ENCODE peak calls at places on chromosomes 13 and 19, in seven cellular contexts. I is HFF-Myc, R is glutamatergic neuron, U is choroid plexus epithelial cell, P is fibroblast of the aortic adventitia, H is GM13976, E is tibial nerve. J is an unnamed sample.

GRCh38 chr13:104315606-104316005 is 1249.4 kb upstream of the SLC10A2 start:
- DNase-seq in R (no peak), P (peak; percentile 73), I (no peak), U (peak; percentile 98), E (no peak), H (no peak), J (no peak)

GRCh38 chr19:51548213-51548651 is 16.8 kb upstream of the SIGLEC6 start:
- DNase-seq in U (no peak), E (no peak), H (no peak), R (no peak), I (no peak), P (no peak), J (no peak)

GRCh38 chr19:6267552-6268381 is 12.0 kb downstream of the MLLT1 start:
- DNase-seq in I (no peak), E (no peak), U (no peak), P (no peak), R (no peak), H (no peak), J (no peak)

GRCh38 chr13:40228981-40229380 is 437.5 kb downstream of the FOXO1 start:
- DNase-seq in E (no peak), R (no peak), H (no peak), U (no peak), I (no peak), P (no peak), J (no peak)

GRCh38 chr13:29849071-29849541 is 1.3 kb downstream of the UBL3 start:
- DNase-seq in U (peak; percentile 26), E (no peak), I (no peak), R (no peak), P (peak; percentile 40), H (peak; percentile 21), J (no peak)

GRCh38 chr19:58559275-58560006 is 1.0 kb upstream of the UBE2M start:
- DNase-seq in U (peak; percentile 94), I (peak; percentile 84), H (peak; percentile 89), R (peak; percentile 90), E (peak; percentile 80), P (peak; percentile 90), J (no peak)

GRCh38 chr19:6108721-6109633 is 1.3 kb downstream of the RFX2 start:
- DNase-seq in P (peak; percentile 87), H (no peak), I (no peak), U (peak; percentile 63), E (peak; percentile 43), R (peak; percentile 28), J (peak; percentile 19)

GRCh38 chr13:106507560-106508274 is 27.7 kb downstream of the EFNB2 start:
- DNase-seq in R (no peak), H (no peak), U (peak; percentile 99), P (peak; percentile 91), I (no peak), E (no peak), J (no peak)

GRCh38 chr19:11611730-11612129 is 14.4 kb downstream of the ZNF627 start:
- DNase-seq in I (no peak), H (no peak), U (no peak), R (no peak), P (no peak), E (no peak), J (no peak)

GRCh38 chr19:18439025-18439909 is 1.3 kb upstream of the ISYNA1 start:
- DNase-seq in I (no peak), E (no peak), U (peak; percentile 84), H (no peak), R (peak; percentile 17), P (peak; percentile 45), J (no peak)

GRCh38 chr13:31699650-31700049 is 39.7 kb upstream of the RXFP2 start:
- DNase-seq in U (peak; percentile 13), I (no peak), R (no peak), P (peak; percentile 28), E (no peak), H (no peak), J (no peak)

GRCh38 chr13:40812724-40813445 is 23.5 kb downstream of the SLC25A15 start:
- DNase-seq in I (no peak), H (no peak), R (no peak), P (no peak), E (no peak), U (peak; percentile 19), J (no peak)

GRCh38 chr19:2549701-2550191 is 73.8 kb downstream of the GADD45B start:
- DNase-seq in H (no peak), P (peak; percentile 95), E (peak; percentile 73), R (no peak), I (no peak), U (peak; percentile 96), J (no peak)

GRCh38 chr13:23724196-23724970 is 154.2 kb downstream of the TNFRSF19 start:
- DNase-seq in P (peak; percentile 37), U (no peak), I (no peak), H (no peak), R (no peak), E (no peak), J (no peak)

GRCh38 chr19:610801-611505 is 21.3 kb downstream of the HCN2 start:
- DNase-seq in I (no peak), E (peak; percentile 43), H (peak; percentile 83), R (peak; percentile 83), P (no peak), U (peak; percentile 95), J (no peak)

GRCh38 chr19:3945838-3946237 is 13.0 kb downstream of the NMRK2 start:
- DNase-seq in R (no peak), U (no peak), E (no peak), P (peak; percentile 35), H (no peak), I (no peak), J (no peak)

GRCh38 chr13:101579291-101579802 is 126.9 kb downstream of the ITGBL1 start:
- DNase-seq in P (peak; percentile 65), U (peak; percentile 78), H (no peak), I (no peak), E (no peak), R (peak; percentile 17), J (peak; percentile 87)

GRCh38 chr13:28820099-28821051 is at the start of gene MTUS2:
- DNase-seq in H (peak; percentile 57), I (no peak), P (no peak), R (no peak), E (no peak), U (peak; percentile 8), J (peak; percentile 18)

GRCh38 chr19:54337858-54338230 is 1.1 kb downstream of the LILRA4 start:
- DNase-seq in H (no peak), P (no peak), R (no peak), I (no peak), E (no peak), U (no peak), J (no peak)

GRCh38 chr13:80374453-80374852 is 33.5 kb upstream of the SPRY2 start:
- DNase-seq in E (peak; percentile 54), U (no peak), R (no peak), P (peak; percentile 44), H (no peak), I (no peak), J (no peak)

GRCh38 chr13:40776681-40777165 is 5.7 kb upstream of the MRPS31 start:
- DNase-seq in R (no peak), E (no peak), I (no peak), P (no peak), H (no peak), U (peak; percentile 68), J (no peak)

GRCh38 chr13:42276683-42277082 is 4.7 kb downstream of the AKAP11 start:
- DNase-seq in H (no peak), I (no peak), E (no peak), R (no peak), U (peak; percentile 29), P (no peak), J (no peak)

GRCh38 chr19:47047272-47047930 is 1.0 kb downstream of the TMEM160 start:
- DNase-seq in U (no peak), E (no peak), R (no peak), P (no peak), H (no peak), I (no peak), J (no peak)

GRCh38 chr13:44040754-44041100 is 161.0 kb downstream of the LACC1 start:
- DNase-seq in I (no peak), R (no peak), U (peak; percentile 70), P (peak; percentile 52), E (no peak), H (no peak), J (no peak)

GRCh38 chr13:31240921-31241320 is 41.1 kb downstream of the B3GLCT start:
- DNase-seq in P (no peak), E (no peak), H (no peak), U (peak; percentile 83), I (no peak), R (no peak), J (no peak)

GRCh38 chr19:40578442-40578908 is 1.8 kb downstream of the SHKBP1 start:
- DNase-seq in P (peak; percentile 33), E (no peak), U (peak; percentile 49), I (no peak), R (no peak), H (no peak), J (no peak)

GRCh38 chr13:50152224-50152623 is 137.0 kb downstream of the KCNRG start:
- DNase-seq in I (no peak), H (no peak), U (peak; percentile 11), E (no peak), P (peak; percentile 35), R (no peak), J (no peak)

GRCh38 chr19:4639531-4640246 is 373 bp downstream of the TNFAIP8L1 start:
- DNase-seq in U (no peak), R (no peak), I (no peak), H (no peak), E (no peak), P (no peak), J (peak; percentile 12)

GRCh38 chr19:5138606-5139594 is 170.0 kb downstream of the KDM4B start:
- DNase-seq in R (no peak), I (peak; percentile 66), H (peak; percentile 88), U (peak; percentile 90), P (no peak), E (no peak), J (no peak)

GRCh38 chr19:55255618-55256423 is 3.0 kb downstream of the PPP6R1 start:
- DNase-seq in P (peak; percentile 5), U (no peak), H (peak; percentile 65), I (no peak), R (no peak), E (no peak), J (no peak)